ENCODE peak calls at places on chromosomes 13 and 19, in four cellular contexts. D, U, Q and T are unnamed samples. For H3K36me3, the result is how much of the 10 kb centered on the place peaks cover.

GRCh38 chr13:111171629-111172028 is 56.5 kb downstream of the ARHGEF7 start:
- DNase-seq in D (no peak), U (no peak), Q (no peak), T (no peak)

GRCh38 chr19:18612772-18613588 is at the start of gene TMEM59L:
- DNase-seq in D (no peak), U (no peak), Q (no peak), T (no peak)

GRCh38 chr13:32211788-32212187 is 103.4 kb downstream of the ZAR1L start:
- DNase-seq in D (no peak), U (no peak), Q (peak), T (no peak)

GRCh38 chr13:80571346-80572307 is 230.7 kb upstream of the SPRY2 start:
- DNase-seq in D (no peak), U (no peak), Q (no peak), T (no peak)

GRCh38 chr19:43634516-43634876 is 5.2 kb downstream of the CADM4 start:
- DNase-seq in D (no peak), U (no peak), Q (no peak), T (no peak)

GRCh38 chr13:21310220-21310619 is 133.8 kb downstream of the MRPL57 start:
- DNase-seq in D (no peak), U (no peak), Q (no peak), T (no peak)

GRCh38 chr13:101916108-101916757 is 463.8 kb downstream of the ITGBL1 start:
- DNase-seq in D (no peak), U (no peak), Q (peak), T (no peak)

GRCh38 chr13:48265217-48265815 is 32.3 kb downstream of the ITM2B start:
- DNase-seq in D (no peak), U (no peak), Q (no peak), T (no peak)

GRCh38 chr19:41606215-41606837 is 20.5 kb downstream of the CEACAM4 start:
- DNase-seq in D (no peak), U (no peak), Q (no peak), T (no peak)

GRCh38 chr13:95382906-95383305 is 81.7 kb upstream of the ABCC4 start:
- DNase-seq in D (no peak), U (no peak), Q (no peak), T (no peak)

GRCh38 chr13:79128158-79128557 is 277.9 kb downstream of the RBM26 start:
- DNase-seq in D (no peak), U (no peak), Q (peak), T (no peak)

GRCh38 chr19:1725100-1726064 is 27.9 kb upstream of the ONECUT3 start:
- DNase-seq in D (no peak), U (peak), Q (peak), T (peak)

GRCh38 chr19:35142531-35143230 is 374 bp upstream of the FXYD7 start:
- DNase-seq in D (no peak), U (peak), Q (peak), T (no peak)

GRCh38 chr19:8575467-8575997 is 1.7 kb downstream of the MYO1F start:
- DNase-seq in D (no peak), U (peak), Q (no peak), T (no peak)

GRCh38 chr19:52735734-52736133 is 890 bp upstream of the ZNF611 start:
- DNase-seq in D (peak), U (no peak), Q (peak), T (peak)

GRCh38 chr13:99267927-99268326 is 9.7 kb upstream of the GPR18 start:
- DNase-seq in D (no peak), U (no peak), Q (no peak), T (no peak)

GRCh38 chr19:8221161-8221560 is 12.0 kb downstream of the CERS4 start:
- DNase-seq in D (peak), U (no peak), Q (no peak), T (peak)

GRCh38 chr13:20121154-20121515 is 39.7 kb downstream of the GJA3 start:
- DNase-seq in D (no peak), U (peak), Q (no peak), T (no peak)

GRCh38 chr13:109785141-109785891 is 1.1 kb downstream of the IRS2 start:
- DNase-seq in D (no peak), U (peak), Q (peak), T (peak)

GRCh38 chr19:38676023-38676877 is 28.8 kb downstream of the ACTN4 start:
- DNase-seq in D (no peak), U (no peak), Q (peak), T (no peak)

GRCh38 chr13:109156181-109156935 is 526.9 kb downstream of the MYO16 start:
- DNase-seq in D (peak), U (no peak), Q (no peak), T (peak)

GRCh38 chr19:16146112-16146511 is 2.6 kb downstream of the HSH2D start:
- DNase-seq in D (no peak), U (no peak), Q (no peak), T (no peak)

GRCh38 chr13:109881961-109882558 is 95.7 kb upstream of the IRS2 start:
- DNase-seq in D (no peak), U (no peak), Q (no peak), T (no peak)

GRCh38 chr13:110179116-110179857 is 127.7 kb downstream of the COL4A1 start:
- DNase-seq in D (no peak), U (no peak), Q (no peak), T (no peak)

GRCh38 chr13:48489003-48489402 is 43.9 kb downstream of the RCBTB2 start:
- DNase-seq in D (no peak), U (no peak), Q (no peak), T (no peak)

GRCh38 chr19:4916292-4917082 is 7.2 kb downstream of the UHRF1 start:
- DNase-seq in D (no peak), U (no peak), Q (no peak), T (no peak)

GRCh38 chr19:12611361-12611699 is 610 bp downstream of the ZNF791 start:
- DNase-seq in D (peak), U (peak), Q (peak), T (peak)

GRCh38 chr19:40363128-40363527 is 14.6 kb downstream of the PLD3 start:
- DNase-seq in D (no peak), U (no peak), Q (no peak), T (no peak)

GRCh38 chr13:86960876-86961275 is 710.3 kb upstream of the SLITRK5 start:
- DNase-seq in D (no peak), U (no peak), Q (no peak), T (no peak)

GRCh38 chr13:34748078-34748477 is 194.0 kb upstream of the NBEA start:
- DNase-seq in D (peak), U (peak), Q (no peak), T (peak)

GRCh38 chr13:23680836-23681235 is 110.6 kb downstream of the TNFRSF19 start:
- DNase-seq in D (no peak), U (no peak), Q (no peak), T (no peak)

GRCh38 chr13:95106562-95106961 is 194.7 kb downstream of the ABCC4 start:
- DNase-seq in D (no peak), U (no peak), Q (no peak), T (no peak)

GRCh38 chr19:33804021-33804799 is 7.5 kb downstream of the KCTD15 start:
- DNase-seq in D (peak), U (peak), Q (peak), T (peak)

GRCh38 chr13:73300718-73301425 is 242.1 kb downstream of the KLF5 start:
- DNase-seq in D (no peak), U (peak), Q (no peak), T (no peak)

GRCh38 chr13:91668844-91669495 is 270.5 kb downstream of the GPC5 start:
- DNase-seq in D (no peak), U (peak), Q (no peak), T (no peak)

GRCh38 chr19:8585894-8586750 is 8.9 kb upstream of the MYO1F start:
- DNase-seq in D (no peak), U (peak), Q (peak), T (peak)

GRCh38 chr19:21851596-21852345 is 15.8 kb upstream of the ZNF43 start:
- DNase-seq in D (peak), U (peak), Q (peak), T (peak)

GRCh38 chr13:25018729-25019115 is 77.2 kb upstream of the PABPC3 start:
- DNase-seq in D (no peak), U (no peak), Q (no peak), T (no peak)

GRCh38 chr13:44627441-44627840 is 51.3 kb upstream of the TSC22D1 start:
- DNase-seq in D (no peak), U (no peak), Q (no peak), T (no peak)

DNA sequence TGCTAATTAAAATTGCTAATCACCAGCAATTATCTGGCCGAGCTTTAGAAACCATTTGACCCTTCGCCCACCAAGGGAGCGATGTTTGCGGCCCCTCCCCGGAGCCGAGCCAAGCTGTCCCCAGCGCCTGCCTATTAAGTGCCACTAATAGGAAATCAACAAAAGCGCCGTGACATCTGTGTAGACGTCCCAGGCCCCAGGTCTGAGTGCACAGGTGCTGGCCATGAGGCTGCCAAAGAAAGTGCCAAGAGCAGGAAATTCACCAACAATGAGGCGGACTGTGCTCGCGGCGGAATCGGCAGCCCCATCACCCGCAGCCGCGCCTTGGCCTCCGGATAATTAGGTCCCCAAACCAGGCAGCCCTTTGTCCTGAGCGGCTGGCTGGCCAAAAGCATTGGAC is 44.5 kb upstream of the SPACA7 start:
- DNase-seq in D (no peak), U (no peak), Q (no peak), T (no peak)
- H3K36me3 ChIP-seq in D (under half), U (under half), Q (under half), T (under half)

DNA sequence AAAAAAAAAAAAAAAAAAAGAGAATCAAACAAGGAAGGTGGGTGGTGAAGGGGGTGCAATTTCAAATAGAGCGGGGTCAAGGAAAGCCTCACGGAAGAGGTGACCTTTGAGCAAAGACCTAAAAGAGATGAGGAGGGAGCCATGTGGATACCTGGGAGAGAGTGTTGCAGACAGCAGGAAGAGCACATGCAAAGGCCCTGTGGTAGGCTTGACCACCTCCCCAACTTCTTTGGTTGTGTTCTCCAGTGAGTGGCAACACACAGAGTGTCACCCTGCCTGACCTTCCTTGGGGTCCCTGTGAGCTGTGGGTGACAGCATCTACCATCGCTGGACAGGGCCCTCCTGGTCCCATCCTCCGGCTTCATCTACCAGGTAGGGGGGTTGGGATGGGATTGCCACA is 11.4 kb downstream of the PALM3 start:
- DNase-seq in D (no peak), U (no peak), Q (no peak), T (no peak)
- H3K36me3 ChIP-seq in D (under half), U (under half), Q (under half), T (under half)

GRCh38 chr13:98019186-98019585 is 65.7 kb downstream of the IPO5 start:
- DNase-seq in D (no peak), U (no peak), Q (no peak), T (no peak)
- H3K36me3 ChIP-seq in D (under half), U (under half), Q (under half), T (under half)

DNA sequence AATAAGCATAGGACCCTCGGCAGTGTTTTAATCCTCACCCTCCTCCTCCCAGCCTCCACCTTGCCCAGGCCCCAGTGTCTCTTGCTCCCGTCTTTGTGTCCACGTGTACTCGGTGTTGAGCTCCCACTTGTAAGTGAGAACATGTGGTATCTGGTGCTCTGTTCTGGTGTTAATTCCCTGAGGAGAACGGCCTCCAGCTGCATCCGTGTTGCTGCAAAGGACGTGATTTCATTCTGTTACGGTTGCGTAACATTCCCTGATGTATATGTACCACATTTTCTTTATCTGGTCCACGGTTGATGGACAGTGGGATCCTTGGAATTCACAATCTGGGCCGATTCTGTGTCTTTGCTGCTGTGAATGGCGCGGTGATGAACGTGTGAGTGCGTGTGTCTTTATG is 44.7 kb upstream of the TFDP1 start:
- DNase-seq in D (no peak), U (no peak), Q (no peak), T (no peak)
- H3K36me3 ChIP-seq in D (under half), U (under half), Q (under half), T (under half)

DNA sequence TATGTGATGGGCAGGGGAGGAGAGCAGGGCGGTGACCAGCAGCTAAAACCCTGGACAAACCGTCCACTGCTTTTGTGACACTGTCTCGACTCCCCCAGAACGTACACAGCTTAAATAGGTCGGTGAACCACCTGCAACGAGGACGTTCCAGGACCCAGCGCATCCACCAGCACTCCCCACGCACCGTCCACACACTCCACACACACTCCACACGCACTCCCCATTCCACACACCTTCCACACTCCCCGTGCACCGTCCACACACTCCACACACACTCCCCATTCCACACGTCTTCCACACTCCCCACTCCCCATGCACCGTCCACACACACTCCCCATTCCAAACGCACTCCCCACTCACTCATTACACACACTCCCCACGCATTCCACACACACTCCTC is 38.3 kb upstream of the C13orf46 start:
- DNase-seq in D (no peak), U (no peak), Q (no peak), T (no peak)
- H3K36me3 ChIP-seq in D (under half), U (under half), Q (under half), T (under half)

DNA sequence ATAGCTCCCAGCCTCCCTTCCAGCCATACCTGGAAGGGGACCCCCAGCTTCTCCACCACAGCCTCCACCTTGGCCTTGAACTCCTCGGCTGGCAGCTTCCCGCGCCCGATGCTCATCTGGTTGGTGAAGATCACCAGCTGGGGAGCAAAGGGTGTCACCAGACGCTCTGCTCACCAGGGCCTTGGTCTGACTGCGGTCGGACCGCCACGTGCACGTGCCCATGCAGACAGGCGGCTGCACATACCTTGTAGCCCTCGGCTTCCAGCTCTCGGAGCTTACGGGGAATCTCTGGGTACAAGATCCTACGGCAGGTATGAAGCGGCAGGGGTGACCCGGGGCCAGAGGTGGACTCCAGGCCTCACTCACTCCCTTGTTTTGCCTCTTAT is 3.4 kb downstream of the PNKP start:
- DNase-seq in D (no peak), U (no peak), Q (no peak), T (no peak)
- H3K36me3 ChIP-seq in D (under half), U (under half), Q (under half), T (under half)

DNA sequence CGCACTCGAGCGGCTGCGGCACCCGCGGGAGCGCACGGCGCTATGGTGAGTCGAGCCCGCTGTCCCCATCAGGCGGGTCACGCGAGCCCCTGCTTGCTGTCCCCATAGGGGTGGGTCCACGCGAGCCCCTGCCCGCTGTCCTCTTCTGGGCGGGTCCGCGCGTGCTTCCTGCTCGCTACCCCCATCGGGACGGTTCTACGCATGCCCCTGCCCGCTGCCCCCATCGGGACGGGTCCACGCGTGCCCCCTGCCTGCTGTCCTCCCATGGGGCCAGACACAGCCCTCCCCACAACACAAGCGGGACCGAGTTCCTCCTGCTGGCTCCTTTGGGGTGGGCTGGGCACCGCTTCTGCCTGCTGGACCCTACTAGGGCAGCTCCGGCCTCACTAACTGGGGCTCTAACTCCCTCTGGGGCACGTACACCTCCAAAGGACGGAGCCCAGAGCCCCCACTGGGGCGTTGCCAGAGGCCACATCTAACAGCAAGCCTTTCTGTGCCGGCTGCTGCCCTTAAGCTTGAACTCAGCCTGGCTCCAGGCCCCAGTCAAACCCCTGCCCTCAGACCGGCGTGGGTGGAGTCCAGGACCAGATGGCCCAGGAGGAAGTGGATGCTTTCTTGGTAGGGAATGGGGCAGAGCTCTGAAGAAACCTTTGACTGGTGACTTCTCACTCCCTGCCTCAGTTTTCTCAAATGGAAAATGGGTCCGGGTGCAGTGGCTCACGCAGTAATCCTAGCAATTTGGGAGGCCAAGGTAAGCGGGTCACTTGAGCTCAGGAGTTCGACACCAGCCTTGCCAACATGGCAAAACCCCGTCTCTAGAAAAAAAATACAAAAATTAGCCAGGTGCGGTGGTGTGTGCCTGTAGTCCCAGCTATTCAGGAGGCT is 722 bp downstream of the COLGALT1 start:
- DNase-seq in D (peak), U (peak), Q (peak), T (peak)
- H3K36me3 ChIP-seq in D (under half), U (under half), Q (under half), T (under half)

GRCh38 chr19:17163652-17164051 is 51.5 kb upstream of the USE1 start:
- DNase-seq in D (no peak), U (no peak), Q (no peak), T (no peak)
- H3K36me3 ChIP-seq in D (under half), U (under half), Q (under half), T (under half)

GRCh38 chr19:2981898-2982297 is 4.5 kb downstream of the TLE6 start:
- DNase-seq in D (no peak), U (no peak), Q (no peak), T (no peak)

GRCh38 chr19:2983351-2984195 is 6.2 kb downstream of the TLE6 start:
- DNase-seq in D (peak), U (no peak), Q (peak), T (peak)

GRCh38 chr19:2982983-2983350 is 5.6 kb downstream of the TLE6 start:
- DNase-seq in D (peak), U (peak), Q (peak), T (peak)

GRCh38 chr19:2982556-2982955 is 5.2 kb downstream of the TLE6 start:
- DNase-seq in D (no peak), U (no peak), Q (no peak), T (no peak)

GRCh38 chr19:2984196-2984490 is 6.8 kb downstream of the TLE6 start:
- DNase-seq in D (no peak), U (no peak), Q (no peak), T (no peak)
- H3K36me3 ChIP-seq in D (under half), U (under half), Q (under half), T (under half)